ENCODE peak calls at places on chromosomes 3 and 15, in eight cellular contexts. O is fibroblast of lung, N is mammary epithelial cell, L is GM10248, A is Peyer's patch, G is lower leg skin, E is AG04449, S is cardiac fibroblast. C is an unnamed sample.
A peak's percentile ranks its signal among the peaks of the same experiment; 100 is the strongest.

GRCh38 chr15:31297221-31297879 is 29.3 kb upstream of the KLF13 start:
- DNase-seq in O (no peak), N (no peak), L (no peak), A (no peak), G (peak; percentile 60), E (no peak), S (no peak), C (no peak)

GRCh38 chr15:58678683-58679082 is 70.8 kb downstream of the ADAM10 start:
- DNase-seq in O (peak; percentile 9), N (peak; percentile 9), L (no peak), A (no peak), G (no peak), E (no peak), S (peak; percentile 61), C (no peak)

GRCh38 chr3:50550079-50550736 is 17.3 kb downstream of the C3orf18 start:
- DNase-seq in O (no peak), N (peak; percentile 13), L (peak; percentile 79), A (peak; percentile 48), G (no peak), E (no peak), S (peak; percentile 49), C (peak; percentile 67)

GRCh38 chr3:11195721-11196332 is 41.5 kb downstream of the HRH1 start:
- DNase-seq in O (peak; percentile 79), N (peak; percentile 31), L (no peak), A (no peak), G (no peak), E (no peak), S (peak; percentile 78), C (no peak)

GRCh38 chr3:32780735-32781210 is 37.0 kb upstream of the TRIM71 start:
- DNase-seq in O (peak; percentile 55), N (no peak), L (peak; percentile 55), A (peak; percentile 15), G (peak; percentile 84), E (no peak), S (peak; percentile 49), C (peak; percentile 51)

GRCh38 chr3:30346927-30347320 is 259.5 kb upstream of the TGFBR2 start:
- DNase-seq in O (no peak), N (no peak), L (no peak), A (no peak), G (no peak), E (no peak), S (peak; percentile 19), C (no peak)

GRCh38 chr3:43641306-43642114 is 19.7 kb upstream of the ANO10 start:
- DNase-seq in O (peak; percentile 56), N (no peak), L (no peak), A (no peak), G (no peak), E (no peak), S (peak; percentile 25), C (no peak)

GRCh38 chr3:12135029-12135634 is 23.6 kb downstream of the TIMP4 start:
- DNase-seq in O (peak; percentile 49), N (peak; percentile 39), L (peak; percentile 60), A (peak; percentile 44), G (peak; percentile 96), E (no peak), S (peak; percentile 74), C (peak; percentile 64)

GRCh38 chr3:44833394-44833793 is 28.3 kb upstream of the TMEM42 start:
- DNase-seq in O (no peak), N (no peak), L (no peak), A (no peak), G (no peak), E (no peak), S (no peak), C (no peak)

GRCh38 chr3:14330508-14330907 is 71.9 kb upstream of the SLC6A6 start:
- DNase-seq in O (no peak), N (no peak), L (no peak), A (no peak), G (no peak), E (no peak), S (no peak), C (no peak)

GRCh38 chr3:146543461-146544012 is 870 bp downstream of the PLSCR1 start:
- DNase-seq in O (peak; percentile 50), N (peak; percentile 34), L (no peak), A (no peak), G (no peak), E (no peak), S (peak; percentile 52), C (no peak)

GRCh38 chr15:38308242-38308641 is 55.6 kb downstream of the SPRED1 start:
- DNase-seq in O (no peak), N (no peak), L (no peak), A (no peak), G (no peak), E (no peak), S (no peak), C (no peak)

GRCh38 chr3:55897573-55898224 is 410.6 kb upstream of the WNT5A start:
- DNase-seq in O (peak; percentile 19), N (peak; percentile 45), L (no peak), A (no peak), G (no peak), E (no peak), S (no peak), C (no peak)

GRCh38 chr3:159899198-159899597 is 89.4 kb upstream of the IL12A start:
- DNase-seq in O (peak; percentile 65), N (no peak), L (no peak), A (no peak), G (no peak), E (no peak), S (no peak), C (no peak)

GRCh38 chr3:50304601-50305000 is 1.2 kb upstream of the HYAL1 start:
- DNase-seq in O (peak; percentile 39), N (peak; percentile 77), L (no peak), A (no peak), G (no peak), E (no peak), S (no peak), C (no peak)

GRCh38 chr3:87088984-87089841 is 98.3 kb upstream of the VGLL3 start:
- DNase-seq in O (peak; percentile 91), N (peak; percentile 56), L (peak; percentile 27), A (no peak), G (peak; percentile 89), E (peak; percentile 50), S (peak; percentile 84), C (peak; percentile 19)

GRCh38 chr3:140010391-140010790 is 75.4 kb downstream of the CLSTN2 start:
- DNase-seq in O (no peak), N (no peak), L (no peak), A (no peak), G (no peak), E (no peak), S (no peak), C (no peak)

GRCh38 chr15:61169904-61170695 is 59.0 kb downstream of the RORA start:
- DNase-seq in O (no peak), N (no peak), L (no peak), A (no peak), G (no peak), E (no peak), S (no peak), C (no peak)

GRCh38 chr15:26295331-26295730 is 432.2 kb upstream of the ATP10A start:
- DNase-seq in O (no peak), N (no peak), L (no peak), A (no peak), G (no peak), E (no peak), S (no peak), C (no peak)

GRCh38 chr15:52076889-52077781 is 35.4 kb downstream of the BCL2L10 start:
- DNase-seq in O (peak; percentile 75), N (peak; percentile 99), L (peak; percentile 34), A (no peak), G (no peak), E (no peak), S (peak; percentile 88), C (peak; percentile 15)
- TF ChIP-seq CTCF in O (peak; percentile 24), N (no peak), L (peak; percentile 4), A (no peak), G (no peak), E (no peak), S (peak; percentile 15), C (no peak)

DNA sequence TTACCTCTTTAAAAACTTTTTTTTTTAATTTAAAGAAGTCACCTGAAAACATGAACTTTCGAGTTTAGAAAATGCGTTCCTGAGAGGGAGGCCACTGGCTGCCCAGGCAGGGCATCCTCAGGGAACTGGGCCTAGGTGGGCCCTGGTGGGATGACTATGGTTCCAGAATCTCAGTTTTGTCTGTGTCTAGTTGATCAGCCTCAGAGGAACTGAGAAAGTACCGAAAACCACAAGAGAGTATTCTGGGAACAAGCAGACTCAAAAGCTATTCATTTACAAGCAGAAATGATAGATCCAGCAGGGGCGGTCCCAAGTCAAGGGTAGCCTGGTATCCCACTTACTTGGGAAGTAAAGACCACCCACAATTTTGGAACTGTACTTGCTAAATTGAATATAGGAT is 10.5 kb downstream of the WWTR1 start:
- DNase-seq in O (no peak), N (no peak), L (no peak), A (no peak), G (no peak), E (no peak), S (no peak), C (no peak)
- TF ChIP-seq CTCF in O (no peak), N (no peak), L (no peak), A (no peak), G (no peak), E (no peak), S (no peak), C (no peak)

DNA sequence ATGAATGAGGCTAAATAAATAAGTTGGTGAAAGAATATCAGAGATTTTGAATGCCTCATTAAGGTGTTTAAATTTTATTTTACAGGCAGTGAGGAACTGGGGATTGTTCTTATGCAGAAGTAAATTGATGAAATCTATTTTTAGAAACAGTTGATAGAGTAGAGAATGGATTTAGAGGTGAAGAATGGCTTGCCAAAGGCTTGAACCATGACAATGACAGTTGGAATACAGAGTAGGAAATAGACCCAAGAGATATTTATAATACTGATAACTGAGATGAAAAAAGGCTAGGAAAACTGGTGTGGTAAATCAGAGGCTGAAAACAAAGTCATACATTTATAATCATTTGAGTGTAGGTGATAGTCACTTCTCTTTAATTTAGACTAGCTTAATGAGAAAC is 39.0 kb upstream of the RBMS3 start:
- DNase-seq in O (no peak), N (no peak), L (no peak), A (no peak), G (no peak), E (no peak), S (no peak), C (no peak)
- TF ChIP-seq CTCF in O (no peak), N (no peak), L (no peak), A (no peak), G (no peak), E (no peak), S (no peak), C (no peak)

DNA sequence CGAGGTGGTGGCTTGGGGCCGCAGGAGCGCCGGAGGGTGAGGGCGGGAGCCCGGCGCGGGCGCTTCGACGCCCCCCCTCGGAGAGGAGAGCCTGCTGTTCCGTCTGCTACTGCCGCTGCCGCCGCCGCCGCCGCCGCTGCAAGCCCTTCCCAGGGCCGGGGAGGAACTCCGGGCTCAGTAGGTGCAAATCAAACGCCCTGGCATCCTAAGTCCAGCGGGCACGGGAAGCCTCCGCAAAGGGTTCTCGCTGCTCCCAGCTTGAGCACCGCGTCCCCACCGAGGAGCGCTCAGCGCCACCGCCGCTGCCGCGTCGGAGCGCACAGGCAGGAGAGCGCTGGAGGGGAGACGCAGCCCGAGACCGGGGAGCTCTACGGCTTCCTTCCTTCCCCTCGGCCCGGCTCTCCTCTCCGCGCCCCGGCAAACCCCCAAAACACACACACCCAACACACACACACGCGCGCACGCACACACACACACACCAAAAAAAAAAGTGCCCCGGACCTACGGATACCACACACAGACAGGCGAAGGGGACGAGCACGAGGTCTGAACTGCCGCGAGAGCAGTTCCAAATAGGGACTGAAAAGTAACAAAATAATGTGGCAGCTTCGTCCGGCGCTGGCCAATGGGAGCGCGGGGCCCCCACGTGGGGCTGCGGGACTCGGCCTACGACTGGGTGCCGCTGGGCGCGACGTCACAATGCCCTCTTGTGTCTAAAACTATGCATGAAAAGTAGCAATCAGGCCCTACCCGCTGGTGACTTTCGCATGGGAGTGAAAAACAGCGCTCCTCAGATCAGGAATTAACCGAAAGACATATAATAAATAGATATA is at the start of gene TLE3:
- DNase-seq in O (peak; percentile 98), N (peak; percentile 98), L (peak; percentile 99), A (peak; percentile 100), G (peak; percentile 100), E (peak; percentile 85), S (peak; percentile 99), C (peak; percentile 100)
- TF ChIP-seq CTCF in O (peak; percentile 21), N (peak; percentile 43), L (peak; percentile 59), A (peak; percentile 43), G (no peak), E (peak; percentile 57), S (peak; percentile 39), C (no peak)

C was measured in GM20000.